ENCODE peak calls at places on chromosomes 3 and 15, in four cellular contexts. A, U, H and Z are unnamed samples.
A peak's percentile ranks its signal among the peaks of the same experiment; 100 is the strongest.

GRCh38 chr3:119018690-119019463 is 15.8 kb downstream of the IGSF11 start:
- DNase-seq in U (no peak), A (no peak), H (no peak), Z (no peak)

GRCh38 chr3:156728267-156728985 is 54.0 kb downstream of the TIPARP start:
- DNase-seq in A (no peak), H (no peak), U (no peak), Z (no peak)

GRCh38 chr3:12972043-12972442 is 101.2 kb downstream of the IQSEC1 start:
- DNase-seq in H (no peak), U (no peak), A (no peak), Z (no peak)

GRCh38 chr3:9779721-9780450 is 10.1 kb upstream of the CAMK1 start:
- DNase-seq in A (no peak), H (no peak), U (no peak), Z (no peak)

GRCh38 chr3:189276481-189277190 is 104.9 kb downstream of the TPRG1 start:
- DNase-seq in U (no peak), H (no peak), A (no peak), Z (no peak)

GRCh38 chr3:115325539-115325938 is 178.5 kb upstream of the ZBTB20 start:
- DNase-seq in U (no peak), A (no peak), H (no peak), Z (peak; percentile 11)

GRCh38 chr3:154616298-154616697 is 186.3 kb upstream of the GPR149 start:
- DNase-seq in H (no peak), A (no peak), U (no peak), Z (no peak)

GRCh38 chr15:35427091-35427490 is 118.9 kb downstream of the DPH6 start:
- DNase-seq in H (no peak), U (no peak), A (no peak), Z (no peak)

GRCh38 chr3:147408180-147409105 is 722 bp upstream of the ZIC1 start:
- DNase-seq in H (no peak), U (no peak), A (no peak), Z (no peak)

GRCh38 chr15:84904409-84904808 is 19.9 kb downstream of the SLC28A1 start:
- DNase-seq in H (no peak), U (no peak), A (no peak), Z (no peak)

GRCh38 chr3:127389415-127389814 is 101.6 kb upstream of the PRR20G start:
- DNase-seq in U (no peak), H (no peak), A (no peak), Z (no peak)

GRCh38 chr15:44676676-44677075 is 13.2 kb upstream of the SPG11 start:
- DNase-seq in U (no peak), A (no peak), H (no peak), Z (no peak)

GRCh38 chr3:14378415-14378814 is 24.0 kb upstream of the SLC6A6 start:
- DNase-seq in A (no peak), H (no peak), U (no peak), Z (no peak)

GRCh38 chr15:52780172-52780980 is 9.8 kb downstream of the ONECUT1 start:
- DNase-seq in H (peak; percentile 66), U (peak; percentile 24), A (peak; percentile 35), Z (peak; percentile 84)

GRCh38 chr15:92377083-92377789 is 16.4 kb upstream of the ST8SIA2 start:
- DNase-seq in H (no peak), A (no peak), U (no peak), Z (no peak)

GRCh38 chr3:48472673-48472922 is 26.1 kb downstream of the ATRIP start:
- DNase-seq in A (no peak), U (peak; percentile 54), H (no peak), Z (no peak)

GRCh38 chr15:90231028-90232017 is 2.4 kb downstream of the CIB1 start:
- DNase-seq in H (peak; percentile 70), U (no peak), A (no peak), Z (peak; percentile 51)

GRCh38 chr15:71049706-71050422 is 65.4 kb upstream of the THSD4 start:
- DNase-seq in H (no peak), U (no peak), A (no peak), Z (no peak)
- TF ChIP-seq POLR2A in H (no peak), U (no peak), A (no peak), Z (no peak)

DNA sequence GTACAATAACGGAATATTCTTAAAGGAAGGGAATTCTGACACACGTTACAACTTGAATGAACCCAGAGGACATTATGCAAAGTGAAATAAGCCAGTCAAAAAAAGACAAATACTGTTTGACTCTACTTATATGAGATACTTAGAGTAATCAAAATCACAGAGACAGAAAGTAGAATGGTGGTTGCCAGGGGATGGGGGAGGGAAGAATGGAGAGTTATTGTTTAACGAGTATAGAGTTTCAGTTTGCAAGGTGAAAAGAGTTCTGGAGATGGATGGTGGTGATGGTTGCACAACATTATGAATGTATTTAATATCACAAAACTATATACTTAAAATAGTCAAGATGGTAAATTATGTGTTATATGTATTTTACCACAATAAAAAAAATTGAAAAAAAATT is 112.9 kb upstream of the ARHGEF3 start:
- DNase-seq in H (no peak), U (no peak), A (no peak), Z (no peak)
- H3K9me3 ChIP-seq in H (no peaks in the 10 kb centered on the region), U (no peaks in the 10 kb centered on the region), A (no peaks in the 10 kb centered on the region), Z (no peaks in the 10 kb centered on the region)

GRCh38 chr3:185813691-185814215 is 11.1 kb downstream of the IGF2BP2 start:
- DNase-seq in H (no peak), A (no peak), U (no peak), Z (no peak)
- H3K4me1 ChIP-seq in H (no peaks in the 10 kb centered on the region), A (no peaks in the 10 kb centered on the region), U (peaks cover 17% of the 10 kb centered on the region), Z (no peaks in the 10 kb centered on the region)

GRCh38 chr15:78944202-78944625 is 632 bp downstream of the CTSH start:
- DNase-seq in A (peak; percentile 23), U (no peak), H (peak; percentile 38), Z (no peak)

GRCh38 chr15:78943692-78944091 is 1.2 kb downstream of the CTSH start:
- DNase-seq in H (no peak), A (no peak), U (no peak), Z (no peak)

GRCh38 chr15:78946493-78946892 is 1.6 kb upstream of the CTSH start:
- DNase-seq in U (no peak), H (no peak), A (no peak), Z (no peak)

GRCh38 chr15:78942741-78943140 is 2.1 kb downstream of the CTSH start:
- DNase-seq in U (no peak), H (no peak), A (no peak), Z (no peak)

DNA sequence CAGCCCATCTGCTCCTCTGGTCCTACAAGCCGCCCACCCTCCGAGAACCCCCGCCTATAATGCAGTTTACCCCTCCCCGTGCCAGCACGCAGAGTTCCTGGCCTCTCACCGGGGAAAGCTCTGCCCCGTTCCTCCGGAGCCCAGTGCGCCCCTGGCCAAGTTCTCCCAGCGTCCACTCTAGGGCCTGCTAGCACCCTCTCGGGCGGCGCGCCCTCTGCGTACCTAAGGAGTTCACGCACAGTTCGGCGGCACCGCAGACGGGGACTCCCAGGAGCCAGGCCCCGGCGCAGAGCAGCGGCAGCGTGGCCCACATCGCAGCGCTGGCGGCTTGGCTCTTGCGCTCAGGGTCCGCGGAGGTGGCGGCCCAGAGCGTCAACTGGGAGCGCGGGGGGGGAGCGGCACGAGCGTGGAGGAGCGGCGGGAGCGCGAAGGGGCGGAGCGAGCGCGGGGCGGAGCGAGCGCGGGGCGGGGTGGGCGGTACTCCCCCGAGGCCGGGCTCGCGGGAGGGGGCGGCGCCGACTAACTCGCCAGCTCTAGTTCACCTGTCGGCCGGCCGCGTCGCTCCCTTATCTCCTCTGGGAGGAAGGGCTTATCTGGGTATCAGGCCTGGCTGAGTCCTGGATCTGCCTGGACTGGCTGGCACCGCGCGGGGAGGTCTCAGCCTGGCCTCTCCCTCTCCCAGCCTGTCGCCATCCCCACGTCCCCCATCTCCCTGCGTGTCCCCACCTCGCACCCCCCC is at the start of gene CTSH:
- DNase-seq in U (no peak), H (peak; percentile 95), A (peak; percentile 79), Z (peak; percentile 90)
- TF ChIP-seq POLR2A in U (no peak), H (no peak), A (peak; percentile 43), Z (peak; percentile 60)

DNA sequence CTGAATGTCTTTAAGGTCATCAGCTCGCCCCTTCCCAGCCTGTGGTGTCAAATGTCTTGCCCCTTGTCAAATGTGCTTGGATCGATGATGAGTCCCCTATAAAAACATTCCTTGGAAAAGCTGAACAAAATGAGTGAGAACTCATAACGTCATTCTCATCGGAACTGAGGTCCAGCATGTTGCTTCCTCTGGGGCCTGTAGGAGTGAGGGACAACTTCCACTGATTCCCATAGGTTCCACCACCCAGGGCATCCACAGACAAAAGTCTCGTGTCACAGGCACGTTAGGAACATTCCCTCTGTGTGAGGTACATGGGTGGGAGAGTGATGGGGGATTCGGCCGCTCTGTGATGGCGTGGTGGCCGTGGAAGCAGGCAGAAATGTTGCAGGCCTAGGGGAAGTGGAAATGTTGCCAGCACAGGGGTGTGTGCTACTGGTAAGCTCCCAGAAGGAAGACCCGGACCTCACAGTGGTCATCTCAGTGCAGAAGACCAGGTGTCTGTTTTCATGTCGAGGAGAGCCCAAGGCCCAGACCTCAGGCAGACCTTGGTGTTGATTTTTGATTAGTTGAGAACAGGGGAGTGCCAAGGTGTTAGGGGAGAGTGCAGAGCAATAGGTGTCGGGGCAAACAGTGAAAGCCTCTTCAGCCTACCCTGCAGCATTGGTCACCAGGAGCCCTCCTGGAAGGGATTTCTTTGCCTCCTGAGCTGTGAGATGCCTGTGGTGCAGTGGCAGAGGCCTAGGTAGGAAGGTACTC is 96.8 kb downstream of the SNRPN start:
- DNase-seq in A (peak; percentile 3), H (no peak), U (no peak), Z (no peak)
- H3K9me3 ChIP-seq in A (no peaks in the 10 kb centered on the region), H (peaks cover 100% of the 10 kb centered on the region), U (no peaks in the 10 kb centered on the region), Z (no peaks in the 10 kb centered on the region)

GRCh38 chr3:143831208-143831607 is 17.1 kb downstream of the SLC9A9 start:
- DNase-seq in U (no peak), H (no peak), A (no peak), Z (no peak)
- H3K4me1 ChIP-seq in U (peaks cover 5% of the 10 kb centered on the region), H (peaks cover 21% of the 10 kb centered on the region), A (no peaks in the 10 kb centered on the region), Z (no peaks in the 10 kb centered on the region)